ENCODE peak calls at places on chromosomes 16 and 17, in eight cellular contexts. G is stimulated activated CD8-positive, alpha-beta memory T cell treated with anti-CD3 and anti-CD28 coated beads, Interleukin-4, amount 100 ng/mL, for 48 hours; Q is SW 1271; M is PC-3; T is stimulated activated CD4-positive, alpha-beta T cell treated with anti-CD3 and anti-CD28 coated beads, TNF-alpha, amount 100 ng/mL, for 4 hours; L is cardiac septum; J is heart left ventricle; X is activated effector memory CD4-positive, alpha-beta T cell treated with Interleukin-2 at 50 U/mL for 16 hours. K is an unnamed sample.

GRCh38 chr16:85860413-85861094 is 38.4 kb upstream of the IRF8 start:
- DNase-seq in G (peak), Q (no peak), M (no peak), T (no peak), L (no peak), J (no peak), X (no peak), K (peak)

GRCh38 chr16:81834868-81835267 is 55.8 kb downstream of the PLCG2 start:
- DNase-seq in G (no peak), Q (no peak), M (no peak), T (no peak), L (no peak), J (no peak), X (no peak), K (no peak)

GRCh38 chr17:51029142-51029541 is 91.5 kb downstream of the SPAG9 start:
- DNase-seq in G (no peak), Q (no peak), M (no peak), T (no peak), L (no peak), J (no peak), X (no peak), K (no peak)

GRCh38 chr17:81315170-81315884 is 20.2 kb upstream of the SLC38A10 start:
- DNase-seq in G (no peak), Q (no peak), M (no peak), T (no peak), L (no peak), J (no peak), X (no peak), K (no peak)

GRCh38 chr17:64236827-64237403 is 26.1 kb downstream of the TEX2 start:
- DNase-seq in G (no peak), Q (no peak), M (peak), T (no peak), L (no peak), J (no peak), X (no peak), K (no peak)

GRCh38 chr17:64296246-64296645 is 33.2 kb upstream of the TEX2 start:
- DNase-seq in G (no peak), Q (no peak), M (no peak), T (no peak), L (no peak), J (no peak), X (no peak), K (no peak)

GRCh38 chr16:59067207-59067606 is 333.1 kb upstream of the GOT2 start:
- DNase-seq in G (no peak), Q (no peak), M (no peak), T (no peak), L (peak), J (peak), X (no peak), K (no peak)

GRCh38 chr17:55584055-55584685 is 72.9 kb upstream of the SMIM36 start:
- DNase-seq in G (no peak), Q (no peak), M (peak), T (no peak), L (no peak), J (no peak), X (no peak), K (no peak)

GRCh38 chr17:58088624-58089023 is 5.4 kb downstream of the DYNLL2 start:
- DNase-seq in G (no peak), Q (no peak), M (no peak), T (no peak), L (no peak), J (no peak), X (no peak), K (no peak)

GRCh38 chr17:62876664-62877411 is 68.7 kb upstream of the MARCHF10 start:
- DNase-seq in G (no peak), Q (no peak), M (peak), T (no peak), L (no peak), J (no peak), X (no peak), K (no peak)

GRCh38 chr16:70681382-70682238 is 4.2 kb downstream of the MTSS2 start:
- DNase-seq in G (no peak), Q (no peak), M (no peak), T (no peak), L (no peak), J (peak), X (no peak), K (no peak)

GRCh38 chr17:32265896-32266388 is 310 bp downstream of the RHBDL3 start:
- DNase-seq in G (no peak), Q (no peak), M (no peak), T (no peak), L (no peak), J (no peak), X (no peak), K (no peak)

GRCh38 chr17:56679767-56680422 is 86.4 kb downstream of the NOG start:
- DNase-seq in G (no peak), Q (no peak), M (peak), T (no peak), L (no peak), J (no peak), X (no peak), K (no peak)

GRCh38 chr16:50093607-50094570 is 28.1 kb downstream of the HEATR3 start:
- DNase-seq in G (no peak), Q (no peak), M (no peak), T (peak), L (peak), J (peak), X (no peak), K (no peak)

GRCh38 chr17:48374650-48375230 is 55.3 kb downstream of the SKAP1 start:
- DNase-seq in G (peak), Q (peak), M (peak), T (no peak), L (no peak), J (no peak), X (no peak), K (peak)

GRCh38 chr16:31213342-31213741 is 577 bp upstream of the TRIM72 start:
- DNase-seq in G (no peak), Q (no peak), M (no peak), T (no peak), L (no peak), J (no peak), X (no peak), K (no peak)

GRCh38 chr16:13111747-13112146 is 210.3 kb downstream of the SHISA9 start:
- DNase-seq in G (no peak), Q (no peak), M (no peak), T (no peak), L (no peak), J (no peak), X (no peak), K (no peak)

GRCh38 chr16:64615647-64616280 is 506.1 kb downstream of the CDH11 start:
- DNase-seq in G (no peak), Q (no peak), M (no peak), T (no peak), L (no peak), J (peak), X (no peak), K (no peak)

GRCh38 chr17:79557724-79558572 is 52.9 kb downstream of the RBFOX3 start:
- DNase-seq in G (no peak), Q (no peak), M (no peak), T (no peak), L (no peak), J (no peak), X (no peak), K (no peak)

GRCh38 chr16:12098429-12099310 is 122.1 kb downstream of the SNX29 start:
- DNase-seq in G (no peak), Q (no peak), M (no peak), T (no peak), L (no peak), J (no peak), X (no peak), K (no peak)

GRCh38 chr17:50575581-50576210 is 15.2 kb downstream of the CACNA1G start:
- DNase-seq in G (no peak), Q (no peak), M (no peak), T (no peak), L (no peak), J (no peak), X (no peak), K (peak)

GRCh38 chr17:39143552-39144093 is 7.8 kb downstream of the PLXDC1 start:
- DNase-seq in G (no peak), Q (no peak), M (no peak), T (no peak), L (no peak), J (peak), X (no peak), K (no peak)

GRCh38 chr17:78892936-78893379 is 10.0 kb downstream of the CEP295NL start:
- DNase-seq in G (no peak), Q (no peak), M (no peak), T (no peak), L (no peak), J (no peak), X (no peak), K (no peak)

GRCh38 chr16:67723151-67723915 is 4.2 kb upstream of the GFOD2 start:
- DNase-seq in G (no peak), Q (no peak), M (peak), T (no peak), L (peak), J (no peak), X (no peak), K (no peak)

K was measured in activated CD8-positive, alpha-beta T cell treated with anti-CD3 and anti-CD28 coated beads for 36 hours.